ENCODE peak calls at places on chromosomes 11 and 22, in four cellular contexts. One of them, this sample, is unnamed.

GRCh38 chr11:77654770-77655434 is 17.3 kb upstream of the CLNS1A start:
- DNase-seq in fibroblast of the aortic adventitia: no peak
- DNase-seq in bronchial epithelial cell: peak; percentile 13
- DNase-seq in heart right ventricle: no peak
- DNase-seq in this sample: no peak

GRCh38 chr11:5631969-5632635 is 7.3 kb downstream of the TRIM34 start:
- DNase-seq in fibroblast of the aortic adventitia: no peak
- DNase-seq in bronchial epithelial cell: no peak
- DNase-seq in heart right ventricle: no peak
- DNase-seq in this sample: no peak

GRCh38 chr11:8234425-8234821 is 29.3 kb downstream of the LMO1 start:
- DNase-seq in fibroblast of the aortic adventitia: no peak
- DNase-seq in bronchial epithelial cell: no peak
- DNase-seq in heart right ventricle: no peak
- DNase-seq in this sample: no peak

GRCh38 chr11:120331301-120331966 is 4.8 kb upstream of the ARHGEF12 start:
- DNase-seq in fibroblast of the aortic adventitia: peak; percentile 96
- DNase-seq in bronchial epithelial cell: peak; percentile 91
- DNase-seq in heart right ventricle: peak; percentile 35
- DNase-seq in this sample: peak; percentile 78

GRCh38 chr11:107102692-107103463 is 84.6 kb upstream of the GUCY1A2 start:
- DNase-seq in fibroblast of the aortic adventitia: no peak
- DNase-seq in bronchial epithelial cell: no peak
- DNase-seq in heart right ventricle: peak; percentile 30
- DNase-seq in this sample: no peak

GRCh38 chr11:11660351-11660750 is 38.5 kb upstream of the GALNT18 start:
- DNase-seq in fibroblast of the aortic adventitia: no peak
- DNase-seq in bronchial epithelial cell: no peak
- DNase-seq in heart right ventricle: no peak
- DNase-seq in this sample: no peak

GRCh38 chr22:29856496-29856895 is 18.4 kb upstream of the ASCC2 start:
- DNase-seq in fibroblast of the aortic adventitia: no peak
- DNase-seq in bronchial epithelial cell: no peak
- DNase-seq in heart right ventricle: no peak
- DNase-seq in this sample: no peak

GRCh38 chr22:35552186-35552842 is 11.7 kb downstream of the RASD2 start:
- DNase-seq in fibroblast of the aortic adventitia: no peak
- DNase-seq in bronchial epithelial cell: no peak
- DNase-seq in heart right ventricle: no peak
- DNase-seq in this sample: no peak

GRCh38 chr22:35517207-35517606 is 23.4 kb upstream of the RASD2 start:
- DNase-seq in fibroblast of the aortic adventitia: no peak
- DNase-seq in bronchial epithelial cell: no peak
- DNase-seq in heart right ventricle: no peak
- DNase-seq in this sample: no peak

GRCh38 chr22:46079861-46080821 is 70.2 kb upstream of the PPARA start:
- DNase-seq in fibroblast of the aortic adventitia: peak; percentile 90
- DNase-seq in bronchial epithelial cell: no peak
- DNase-seq in heart right ventricle: peak; percentile 74
- DNase-seq in this sample: no peak

GRCh38 chr22:25765016-25765367 is 23.0 kb downstream of the MYO18B start:
- DNase-seq in fibroblast of the aortic adventitia: no peak
- DNase-seq in bronchial epithelial cell: no peak
- DNase-seq in heart right ventricle: no peak
- DNase-seq in this sample: no peak

GRCh38 chr11:86916330-86916729 is 38.9 kb downstream of the FZD4 start:
- DNase-seq in fibroblast of the aortic adventitia: peak; percentile 90
- DNase-seq in bronchial epithelial cell: peak; percentile 72
- DNase-seq in heart right ventricle: no peak
- DNase-seq in this sample: no peak

GRCh38 chr11:96200243-96200642 is 142.8 kb downstream of the MAML2 start:
- DNase-seq in fibroblast of the aortic adventitia: peak; percentile 86
- DNase-seq in bronchial epithelial cell: no peak
- DNase-seq in heart right ventricle: no peak
- DNase-seq in this sample: peak; percentile 92

GRCh38 chr11:117299351-117300300 is 8.5 kb downstream of the BACE1-AS start:
- DNase-seq in fibroblast of the aortic adventitia: no peak
- DNase-seq in bronchial epithelial cell: no peak
- DNase-seq in heart right ventricle: no peak
- DNase-seq in this sample: no peak

GRCh38 chr22:35883028-35883620 is 145.5 kb downstream of the RBFOX2 start:
- DNase-seq in fibroblast of the aortic adventitia: peak; percentile 55
- DNase-seq in bronchial epithelial cell: peak; percentile 73
- DNase-seq in heart right ventricle: no peak
- DNase-seq in this sample: no peak

GRCh38 chr11:13772223-13773046 is 104.0 kb downstream of the FAR1 start:
- DNase-seq in fibroblast of the aortic adventitia: peak; percentile 70
- DNase-seq in bronchial epithelial cell: peak; percentile 78
- DNase-seq in heart right ventricle: no peak
- DNase-seq in this sample: peak; percentile 1

GRCh38 chr11:80993561-80993960 is 1552.7 kb upstream of the TENM4 start:
- DNase-seq in fibroblast of the aortic adventitia: peak; percentile 14
- DNase-seq in bronchial epithelial cell: no peak
- DNase-seq in heart right ventricle: no peak
- DNase-seq in this sample: no peak

GRCh38 chr11:6548641-6549040 is 51.6 kb downstream of the DNHD1 start:
- DNase-seq in fibroblast of the aortic adventitia: no peak
- DNase-seq in bronchial epithelial cell: no peak
- DNase-seq in heart right ventricle: no peak
- DNase-seq in this sample: no peak

GRCh38 chr11:64826062-64826461 is 15.7 kb upstream of the MEN1 start:
- DNase-seq in fibroblast of the aortic adventitia: no peak
- DNase-seq in bronchial epithelial cell: no peak
- DNase-seq in heart right ventricle: no peak
- DNase-seq in this sample: no peak

GRCh38 chr22:44645083-44645482 is 56.9 kb upstream of the PRR5 start:
- DNase-seq in fibroblast of the aortic adventitia: no peak
- DNase-seq in bronchial epithelial cell: no peak
- DNase-seq in heart right ventricle: no peak
- DNase-seq in this sample: no peak

DNA sequence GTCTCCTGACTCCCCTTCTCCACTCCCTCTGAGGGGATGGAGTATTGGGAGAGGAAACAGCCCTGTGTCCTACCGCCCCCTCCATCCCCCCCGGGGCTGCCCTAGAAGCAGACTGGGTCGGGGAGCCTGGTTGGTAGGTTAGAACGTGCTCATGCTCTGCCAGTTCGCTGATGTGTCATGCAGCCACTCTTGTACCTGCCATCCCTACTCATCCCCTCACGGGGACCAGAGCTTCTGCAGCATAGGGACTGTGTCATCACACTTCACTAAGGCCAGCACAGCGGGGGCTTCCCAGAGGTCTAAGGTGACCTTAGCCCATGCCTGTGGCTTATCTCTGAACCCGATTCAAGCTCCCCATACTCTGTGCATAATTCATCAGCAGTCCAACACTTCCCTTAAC is 4.7 kb downstream of the KCNJ1 start:
- DNase-seq in fibroblast of the aortic adventitia: no peak
- DNase-seq in bronchial epithelial cell: no peak
- DNase-seq in heart right ventricle: no peak
- DNase-seq in this sample: no peak
- H3K4me3 ChIP-seq in fibroblast of the aortic adventitia: no peak overlapping the region
- H3K4me3 ChIP-seq in bronchial epithelial cell: no peak overlapping the region
- H3K4me3 ChIP-seq in heart right ventricle: no peak overlapping the region
- H3K4me3 ChIP-seq in this sample: no peak overlapping the region

GRCh38 chr11:3155216-3155615 is 9.9 kb downstream of the OSBPL5 start:
- DNase-seq in fibroblast of the aortic adventitia: no peak
- DNase-seq in bronchial epithelial cell: no peak
- DNase-seq in heart right ventricle: peak; percentile 21
- DNase-seq in this sample: no peak

GRCh38 chr11:3155691-3156258 is 9.3 kb downstream of the OSBPL5 start:
- DNase-seq in fibroblast of the aortic adventitia: peak; percentile 79
- DNase-seq in bronchial epithelial cell: no peak
- DNase-seq in heart right ventricle: peak; percentile 17
- DNase-seq in this sample: no peak

GRCh38 chr11:3156661-3157311 is 8.3 kb downstream of the OSBPL5 start:
- DNase-seq in fibroblast of the aortic adventitia: no peak
- DNase-seq in bronchial epithelial cell: no peak
- DNase-seq in heart right ventricle: peak; percentile 11
- DNase-seq in this sample: no peak

GRCh38 chr11:3157381-3158130 is 7.6 kb downstream of the OSBPL5 start:
- DNase-seq in fibroblast of the aortic adventitia: no peak
- DNase-seq in bronchial epithelial cell: peak; percentile 13
- DNase-seq in heart right ventricle: peak; percentile 22
- DNase-seq in this sample: no peak

DNA sequence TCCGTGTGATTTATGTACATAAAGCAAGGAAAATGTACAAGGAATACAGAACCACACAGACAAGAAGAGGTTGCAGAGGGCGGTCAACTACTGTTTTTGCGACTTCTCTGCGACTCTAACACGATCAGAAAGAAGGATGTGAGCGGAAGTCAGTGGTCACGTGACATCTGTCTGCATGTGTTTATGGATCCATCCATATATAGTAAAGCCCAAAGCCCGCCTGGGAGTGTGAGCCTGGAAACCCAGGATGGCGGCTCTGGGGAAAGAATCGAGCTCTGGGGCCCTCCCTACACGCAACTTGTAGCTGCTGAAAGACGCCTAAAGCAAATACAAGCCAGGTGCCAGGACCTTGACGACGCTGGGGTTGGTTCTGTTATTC is 8.8 kb downstream of the OSBPL5 start:
- DNase-seq in fibroblast of the aortic adventitia: no peak
- DNase-seq in bronchial epithelial cell: no peak
- DNase-seq in heart right ventricle: peak; percentile 12
- DNase-seq in this sample: no peak
- H3K4me3 ChIP-seq in fibroblast of the aortic adventitia: no peak overlapping the region
- H3K4me3 ChIP-seq in bronchial epithelial cell: no peak overlapping the region
- H3K4me3 ChIP-seq in heart right ventricle: no peak overlapping the region
- H3K4me3 ChIP-seq in this sample: peak overlapping the region; percentile 35

GRCh38 chr11:129750343-129751292 is 65.0 kb upstream of the TMEM45B start:
- DNase-seq in fibroblast of the aortic adventitia: peak; percentile 76
- DNase-seq in bronchial epithelial cell: peak; percentile 55
- DNase-seq in heart right ventricle: peak; percentile 74
- DNase-seq in this sample: no peak
- H3K4me3 ChIP-seq in fibroblast of the aortic adventitia: peak overlapping the region; percentile 40
- H3K4me3 ChIP-seq in bronchial epithelial cell: no peak overlapping the region
- H3K4me3 ChIP-seq in heart right ventricle: peak overlapping the region; percentile 41
- H3K4me3 ChIP-seq in this sample: peak overlapping the region; percentile 42

GRCh38 chr11:72688486-72688885 is 14.3 kb upstream of the PDE2A start:
- DNase-seq in fibroblast of the aortic adventitia: no peak
- DNase-seq in bronchial epithelial cell: no peak
- DNase-seq in heart right ventricle: no peak
- DNase-seq in this sample: no peak

GRCh38 chr11:72685560-72686480 is 11.6 kb upstream of the PDE2A start:
- DNase-seq in fibroblast of the aortic adventitia: peak; percentile 73
- DNase-seq in bronchial epithelial cell: no peak
- DNase-seq in heart right ventricle: no peak
- DNase-seq in this sample: no peak

GRCh38 chr11:72686639-72687215 is 12.5 kb upstream of the PDE2A start:
- DNase-seq in fibroblast of the aortic adventitia: peak; percentile 71
- DNase-seq in bronchial epithelial cell: no peak
- DNase-seq in heart right ventricle: no peak
- DNase-seq in this sample: no peak

GRCh38 chr11:72688929-72689328 is 14.7 kb upstream of the PDE2A start:
- DNase-seq in fibroblast of the aortic adventitia: no peak
- DNase-seq in bronchial epithelial cell: no peak
- DNase-seq in heart right ventricle: no peak
- DNase-seq in this sample: no peak

GRCh38 chr11:72687326-72687725 is 13.1 kb upstream of the PDE2A start:
- DNase-seq in fibroblast of the aortic adventitia: no peak
- DNase-seq in bronchial epithelial cell: no peak
- DNase-seq in heart right ventricle: no peak
- DNase-seq in this sample: no peak
- H3K4me3 ChIP-seq in fibroblast of the aortic adventitia: no peak overlapping the region
- H3K4me3 ChIP-seq in bronchial epithelial cell: no peak overlapping the region
- H3K4me3 ChIP-seq in heart right ventricle: no peak overlapping the region
- H3K4me3 ChIP-seq in this sample: no peak overlapping the region

GRCh38 chr22:38243007-38243775 is 29.6 kb downstream of the TMEM184B start:
- DNase-seq in fibroblast of the aortic adventitia: no peak
- DNase-seq in bronchial epithelial cell: peak; percentile 65
- DNase-seq in heart right ventricle: no peak
- DNase-seq in this sample: no peak
- H3K4me3 ChIP-seq in fibroblast of the aortic adventitia: no peak overlapping the region
- H3K4me3 ChIP-seq in bronchial epithelial cell: no peak overlapping the region
- H3K4me3 ChIP-seq in heart right ventricle: no peak overlapping the region
- H3K4me3 ChIP-seq in this sample: no peak overlapping the region

GRCh38 chr11:112455791-112456190 is 195.1 kb upstream of the PLET1 start:
- DNase-seq in fibroblast of the aortic adventitia: peak; percentile 9
- DNase-seq in bronchial epithelial cell: peak; percentile 43
- DNase-seq in heart right ventricle: no peak
- DNase-seq in this sample: no peak

GRCh38 chr11:112460141-112460540 is 199.5 kb upstream of the PLET1 start:
- DNase-seq in fibroblast of the aortic adventitia: no peak
- DNase-seq in bronchial epithelial cell: no peak
- DNase-seq in heart right ventricle: no peak
- DNase-seq in this sample: no peak

GRCh38 chr11:112454841-112455240 is 194.2 kb upstream of the PLET1 start:
- DNase-seq in fibroblast of the aortic adventitia: no peak
- DNase-seq in bronchial epithelial cell: no peak
- DNase-seq in heart right ventricle: no peak
- DNase-seq in this sample: no peak

GRCh38 chr11:112457532-112457931 is 196.9 kb upstream of the PLET1 start:
- DNase-seq in fibroblast of the aortic adventitia: no peak
- DNase-seq in bronchial epithelial cell: no peak
- DNase-seq in heart right ventricle: no peak
- DNase-seq in this sample: no peak

DNA sequence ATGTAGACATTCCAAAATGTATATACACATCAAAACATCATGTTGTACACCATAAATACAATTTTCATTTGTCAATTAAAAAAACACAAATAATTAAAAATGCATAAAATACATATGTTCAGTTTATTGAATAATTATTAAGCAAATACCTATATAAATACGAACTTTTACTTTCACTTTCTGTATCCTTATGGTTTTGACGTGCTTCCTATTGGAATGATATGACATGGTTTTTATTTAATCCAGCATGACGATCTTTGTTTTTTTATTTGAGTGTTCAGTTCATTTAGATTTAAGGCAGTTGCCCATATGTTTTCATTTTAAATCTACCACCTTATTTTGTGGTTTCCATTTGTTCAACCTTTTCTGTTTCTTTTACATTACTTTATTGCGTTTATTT is 198.3 kb upstream of the PLET1 start:
- DNase-seq in fibroblast of the aortic adventitia: peak; percentile 10
- DNase-seq in bronchial epithelial cell: no peak
- DNase-seq in heart right ventricle: no peak
- DNase-seq in this sample: no peak
- H3K4me3 ChIP-seq in fibroblast of the aortic adventitia: no peak overlapping the region
- H3K4me3 ChIP-seq in bronchial epithelial cell: no peak overlapping the region
- H3K4me3 ChIP-seq in heart right ventricle: no peak overlapping the region
- H3K4me3 ChIP-seq in this sample: peak overlapping the region; percentile 35

GRCh38 chr22:37235897-37236607 is 8.0 kb downstream of the RAC2 start:
- DNase-seq in fibroblast of the aortic adventitia: no peak
- DNase-seq in bronchial epithelial cell: no peak
- DNase-seq in heart right ventricle: no peak
- DNase-seq in this sample: no peak
- H3K4me3 ChIP-seq in fibroblast of the aortic adventitia: no peak overlapping the region
- H3K4me3 ChIP-seq in bronchial epithelial cell: no peak overlapping the region
- H3K4me3 ChIP-seq in heart right ventricle: no peak overlapping the region
- H3K4me3 ChIP-seq in this sample: no peak overlapping the region

GRCh38 chr11:134332782-134333181 is 994 bp downstream of the GLB1L2 start:
- DNase-seq in fibroblast of the aortic adventitia: no peak
- DNase-seq in bronchial epithelial cell: no peak
- DNase-seq in heart right ventricle: no peak
- DNase-seq in this sample: no peak
- H3K4me3 ChIP-seq in fibroblast of the aortic adventitia: no peak overlapping the region
- H3K4me3 ChIP-seq in bronchial epithelial cell: no peak overlapping the region
- H3K4me3 ChIP-seq in heart right ventricle: peak overlapping the region; percentile 50
- H3K4me3 ChIP-seq in this sample: no peak overlapping the region

This sample was measured in AG04449.